ENCODE peak calls at places on chromosomes 2 and 18, in five cellular contexts. O is SK-N-SH, S is K562, W is HepG2, H is HCT116. D is an unnamed sample.

GRCh38 chr2:153213022-153213421 is 265.5 kb downstream of the RPRM start:
- DNase-seq in O (no peak), S (no peak), W (no peak), H (no peak), D (no peak)

GRCh38 chr2:28413896-28414290 is 21.2 kb downstream of the FOSL2 start:
- DNase-seq in O (no peak), S (no peak), W (no peak), H (no peak), D (no peak)

GRCh38 chr2:127050803-127051115 is 56.2 kb downstream of the BIN1 start:
- DNase-seq in O (no peak), S (no peak), W (no peak), H (no peak), D (no peak)

GRCh38 chr18:8987250-8987649 is 115.2 kb upstream of the NDUFV2 start:
- DNase-seq in O (no peak), S (no peak), W (no peak), H (no peak), D (no peak)

GRCh38 chr2:234289789-234290188 is 207.1 kb downstream of the ARL4C start:
- DNase-seq in O (no peak), S (no peak), W (no peak), H (peak; percentile 57), D (no peak)

GRCh38 chr18:36580874-36581750 is 247.7 kb downstream of the TPGS2 start:
- DNase-seq in O (peak; percentile 45), S (no peak), W (no peak), H (no peak), D (no peak)

GRCh38 chr2:4618141-4618540 is 914.8 kb downstream of the DCDC2C start:
- DNase-seq in O (no peak), S (no peak), W (no peak), H (no peak), D (no peak)

GRCh38 chr2:149490296-149490695 is 97.3 kb downstream of the MMADHC start:
- DNase-seq in O (peak; percentile 37), S (no peak), W (no peak), H (no peak), D (no peak)

GRCh38 chr2:235458839-235459273 is 35.0 kb upstream of the AGAP1 start:
- DNase-seq in O (no peak), S (peak; percentile 33), W (peak; percentile 55), H (no peak), D (peak; percentile 60)

GRCh38 chr2:238231251-238231793 is 8.5 kb downstream of the HES6 start:
- DNase-seq in O (no peak), S (peak; percentile 80), W (no peak), H (no peak), D (no peak)

GRCh38 chr2:46262248-46262938 is 34.8 kb upstream of the EPAS1 start:
- DNase-seq in O (no peak), S (no peak), W (no peak), H (no peak), D (no peak)

GRCh38 chr2:236536727-236537398 is 32.8 kb upstream of the ACKR3 start:
- DNase-seq in O (no peak), S (no peak), W (no peak), H (no peak), D (no peak)

GRCh38 chr2:120453635-120453998 is 107.7 kb downstream of the INHBB start:
- DNase-seq in O (no peak), S (peak; percentile 50), W (peak; percentile 61), H (no peak), D (no peak)

GRCh38 chr18:39571511-39571910 is 2005.9 kb upstream of the CELF4 start:
- DNase-seq in O (peak; percentile 41), S (peak; percentile 18), W (peak; percentile 10), H (no peak), D (no peak)

GRCh38 chr18:27175914-27176313 is 9.2 kb downstream of the CHST9 start:
- DNase-seq in O (no peak), S (no peak), W (no peak), H (no peak), D (no peak)

GRCh38 chr2:240466579-240467148 is 31.2 kb downstream of the GPC1 start:
- DNase-seq in O (peak; percentile 33), S (no peak), W (no peak), H (no peak), D (no peak)

GRCh38 chr2:224999784-225000183 is 42.5 kb downstream of the DOCK10 start:
- DNase-seq in O (no peak), S (no peak), W (no peak), H (no peak), D (no peak)

GRCh38 chr2:212727751-212728150 is 189.1 kb upstream of the ERBB4 start:
- DNase-seq in O (no peak), S (no peak), W (no peak), H (no peak), D (no peak)

GRCh38 chr18:11027862-11028261 is 121.5 kb downstream of the PIEZO2 start:
- DNase-seq in O (no peak), S (no peak), W (no peak), H (no peak), D (no peak)
- TF ChIP-seq JUND in O (no peak), S (no peak), W (no peak), H (no peak), D (no peak)

GRCh38 chr2:176140520-176141317 is 10.6 kb upstream of the HOXD4 start:
- DNase-seq in O (peak; percentile 96), S (peak; percentile 86), W (peak; percentile 60), H (peak; percentile 48), D (peak; percentile 92)
- TF ChIP-seq JUND in O (no peak), S (peak; percentile 29), W (no peak), H (no peak), D (no peak)

DNA sequence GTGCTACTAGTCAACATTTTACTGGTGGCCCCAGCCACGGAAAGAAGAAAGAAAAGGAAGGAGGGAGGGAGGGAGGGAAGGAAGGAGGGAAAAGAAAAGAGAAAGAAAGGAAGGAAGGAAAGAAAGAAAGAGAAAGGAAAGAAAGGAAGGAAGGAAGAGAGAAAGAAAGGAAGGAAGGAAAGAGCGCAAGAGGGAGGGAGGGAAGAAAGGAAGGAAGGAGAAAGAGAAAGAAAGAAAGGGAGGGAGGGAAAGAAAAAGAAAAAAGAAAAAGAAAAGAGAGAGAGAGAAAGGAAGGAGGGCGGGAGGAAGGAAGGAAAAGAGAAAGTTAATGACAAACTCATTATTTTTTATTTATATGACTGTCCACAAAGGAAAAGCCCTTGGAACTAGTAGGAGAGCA is 34.9 kb upstream of the SLC35G4 start:
- DNase-seq in O (no peak), S (no peak), W (no peak), H (no peak), D (no peak)
- TF ChIP-seq JUND in O (no peak), S (no peak), W (no peak), H (no peak), D (no peak)

GRCh38 chr18:50042611-50043010 is 152.3 kb downstream of the MYO5B start:
- DNase-seq in O (no peak), S (no peak), W (no peak), H (no peak), D (no peak)

GRCh38 chr18:50044402-50044801 is 150.5 kb downstream of the MYO5B start:
- DNase-seq in O (peak; percentile 22), S (no peak), W (no peak), H (no peak), D (no peak)

GRCh38 chr18:50039736-50040135 is 155.2 kb downstream of the MYO5B start:
- DNase-seq in O (no peak), S (no peak), W (no peak), H (no peak), D (no peak)

GRCh38 chr18:50045126-50045525 is 149.8 kb downstream of the MYO5B start:
- DNase-seq in O (no peak), S (no peak), W (no peak), H (no peak), D (no peak)
- TF ChIP-seq JUND in O (no peak), S (no peak), W (no peak), H (no peak), D (no peak)

DNA sequence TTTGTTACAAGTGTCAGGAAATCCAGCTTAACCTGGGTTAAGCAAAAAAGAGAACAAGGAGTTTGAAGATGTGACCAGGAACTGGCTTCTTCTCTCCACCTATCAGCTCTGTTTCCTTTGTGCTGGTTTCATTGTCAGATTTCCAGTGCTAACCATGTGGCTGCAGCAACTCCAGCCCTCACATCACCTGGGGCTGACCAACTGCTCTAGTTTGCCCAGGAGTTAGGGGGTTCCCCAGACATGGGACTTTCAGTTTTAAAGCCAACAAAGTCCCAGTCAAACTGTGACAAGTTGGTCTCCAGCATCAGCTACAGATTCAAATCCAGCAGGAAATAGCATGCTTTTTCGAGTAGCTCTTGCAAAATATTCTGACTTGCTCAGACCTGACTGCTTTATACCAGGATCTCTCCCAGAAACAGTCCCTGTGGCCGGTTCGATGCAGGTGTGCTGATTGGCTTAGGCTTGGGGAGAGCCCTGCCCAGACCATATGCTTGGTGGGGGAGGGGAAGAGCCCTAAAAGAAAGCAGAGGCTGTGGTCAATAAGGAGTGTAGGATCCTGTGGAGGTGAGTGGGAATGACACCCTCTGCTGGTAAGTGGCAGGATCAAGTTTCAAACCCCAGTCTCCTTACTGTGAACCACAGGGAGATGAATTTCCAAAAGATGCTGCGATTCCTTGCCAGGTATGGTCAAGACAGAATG is 49.5 kb downstream of the KCNE4 start:
- DNase-seq in O (peak; percentile 42), S (peak; percentile 71), W (peak; percentile 31), H (peak; percentile 73), D (peak; percentile 75)
- TF ChIP-seq JUND in O (no peak), S (no peak), W (no peak), H (no peak), D (no peak)

GRCh38 chr18:46555724-46556123 is 101.3 kb downstream of the LOXHD1 start:
- DNase-seq in O (peak; percentile 45), S (peak; percentile 60), W (peak; percentile 38), H (peak; percentile 32), D (peak; percentile 30)
- TF ChIP-seq JUND in O (no peak), S (no peak), W (no peak), H (no peak), D (no peak)

GRCh38 chr2:17506736-17507616 is 11.3 kb downstream of the RAD51AP2 start:
- DNase-seq in O (no peak), S (peak; percentile 41), W (no peak), H (peak; percentile 66), D (no peak)
- TF ChIP-seq JUND in O (no peak), S (no peak), W (no peak), H (peak; percentile 78), D (no peak)

DNA sequence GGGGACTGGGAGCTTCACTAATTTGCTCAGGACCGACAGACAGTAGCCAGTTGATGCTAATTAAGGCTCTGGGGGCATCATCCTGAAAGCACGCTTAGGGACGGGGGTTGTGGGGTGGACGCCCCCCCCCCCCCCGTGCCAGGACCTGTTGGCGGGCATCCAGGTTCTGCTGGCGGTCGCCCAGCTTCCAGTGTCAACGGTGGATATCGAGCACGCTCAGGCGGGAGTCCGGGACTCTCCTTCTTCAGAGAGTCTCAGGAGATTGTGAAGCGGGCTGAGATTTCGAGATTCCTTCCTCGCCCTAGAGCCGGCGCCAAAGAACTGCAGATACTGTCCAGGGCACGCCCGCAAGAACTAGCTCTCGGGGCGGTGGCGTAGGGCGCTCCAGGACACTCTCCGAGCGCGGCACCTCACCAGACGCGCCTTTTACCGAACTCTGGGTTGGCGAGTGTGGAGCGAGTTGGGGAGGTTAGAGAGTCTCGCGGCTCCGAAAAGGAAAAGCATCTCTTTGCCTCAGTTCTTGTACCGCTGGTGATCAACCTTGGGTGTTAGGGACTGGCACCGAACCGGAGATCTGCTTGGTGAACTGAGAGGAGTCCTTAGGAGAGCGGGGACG is 5.6 kb downstream of the RAX start:
- DNase-seq in O (peak; percentile 41), S (no peak), W (no peak), H (no peak), D (no peak)
- TF ChIP-seq JUND in O (no peak), S (no peak), W (no peak), H (no peak), D (no peak)

D was measured in T47D.